ENCODE peak calls at places on chromosomes 16 and 17, in ten cellular contexts. V, C, B, U, H, L, Z, S, E and Q are unnamed samples.

GRCh38 chr17:38703742-38704644 is 1.1 kb upstream of the MLLT6 start:
- DNase-seq in V (no peak), C (peak), B (peak), U (peak), H (no peak), L (peak), Z (peak), S (peak), E (peak), Q (peak)

GRCh38 chr16:74770826-74771526 is 3.6 kb downstream of the FA2H start:
- DNase-seq in V (no peak), C (no peak), B (no peak), U (no peak), H (no peak), L (no peak), Z (peak), S (no peak), E (no peak), Q (peak)

GRCh38 chr17:59829217-59830006 is 63.3 kb downstream of the TUBD1 start:
- DNase-seq in V (peak), C (peak), B (peak), U (no peak), H (peak), L (no peak), Z (no peak), S (peak), E (peak), Q (peak)

GRCh38 chr16:305916-306315 is 23.0 kb downstream of the PDIA2 start:
- DNase-seq in V (no peak), C (peak), B (no peak), U (no peak), H (no peak), L (no peak), Z (no peak), S (no peak), E (no peak), Q (no peak)

GRCh38 chr16:28264656-28265055 is 27.7 kb upstream of the SBK1 start:
- DNase-seq in V (peak), C (peak), B (peak), U (no peak), H (peak), L (no peak), Z (no peak), S (peak), E (peak), Q (no peak)

GRCh38 chr17:71503710-71504471 is 616.9 kb upstream of the SOX9 start:
- DNase-seq in V (no peak), C (no peak), B (no peak), U (no peak), H (no peak), L (no peak), Z (no peak), S (no peak), E (no peak), Q (no peak)

GRCh38 chr16:81004646-81005353 is 1.9 kb downstream of the CMC2 start:
- DNase-seq in V (peak), C (peak), B (peak), U (no peak), H (peak), L (no peak), Z (no peak), S (no peak), E (peak), Q (peak)

GRCh38 chr16:89491238-89491869 is 993 bp upstream of the ANKRD11 start:
- DNase-seq in V (peak), C (no peak), B (peak), U (no peak), H (no peak), L (no peak), Z (no peak), S (no peak), E (no peak), Q (peak)

GRCh38 chr16:19912445-19913305 is 28.0 kb upstream of the GPRC5B start:
- DNase-seq in V (peak), C (peak), B (peak), U (peak), H (peak), L (no peak), Z (no peak), S (no peak), E (peak), Q (no peak)

GRCh38 chr17:66711936-66712335 is 123.0 kb upstream of the CACNG5 start:
- DNase-seq in V (peak), C (peak), B (no peak), U (no peak), H (no peak), L (no peak), Z (no peak), S (peak), E (peak), Q (peak)

GRCh38 chr16:35144212-35144932 is 1685.0 kb downstream of the TP53TG3F start:
- DNase-seq in V (no peak), C (no peak), B (no peak), U (no peak), H (no peak), L (no peak), Z (no peak), S (no peak), E (no peak), Q (no peak)

GRCh38 chr16:4320571-4321137 is 4.8 kb downstream of the GLIS2 start:
- DNase-seq in V (no peak), C (peak), B (no peak), U (no peak), H (no peak), L (no peak), Z (no peak), S (no peak), E (no peak), Q (no peak)

GRCh38 chr16:4318171-4318910 is 2.5 kb downstream of the GLIS2 start:
- DNase-seq in V (no peak), C (no peak), B (no peak), U (no peak), H (no peak), L (no peak), Z (no peak), S (no peak), E (no peak), Q (no peak)

GRCh38 chr16:4320030-4320429 is 4.2 kb downstream of the GLIS2 start:
- DNase-seq in V (no peak), C (no peak), B (no peak), U (peak), H (no peak), L (no peak), Z (no peak), S (no peak), E (no peak), Q (no peak)

GRCh38 chr16:4317471-4318170 is 1.8 kb downstream of the GLIS2 start:
- DNase-seq in V (no peak), C (no peak), B (no peak), U (peak), H (no peak), L (no peak), Z (no peak), S (no peak), E (no peak), Q (no peak)

GRCh38 chr16:4319454-4319853 is 3.6 kb downstream of the GLIS2 start:
- DNase-seq in V (no peak), C (no peak), B (no peak), U (peak), H (no peak), L (no peak), Z (peak), S (peak), E (no peak), Q (peak)
- TF ChIP-seq CTCF in V (no peak), C (no peak), B (no peak), U (no peak), H (no peak), L (no peak), Z (no peak), S (no peak), E (no peak), Q (no peak)

GRCh38 chr17:17570798-17571716 is 20.5 kb downstream of the PEMT start:
- DNase-seq in V (no peak), C (no peak), B (no peak), U (no peak), H (no peak), L (no peak), Z (no peak), S (no peak), E (no peak), Q (no peak)

GRCh38 chr17:17572010-17572785 is 19.3 kb downstream of the PEMT start:
- DNase-seq in V (no peak), C (no peak), B (no peak), U (no peak), H (no peak), L (no peak), Z (no peak), S (no peak), E (no peak), Q (no peak)

GRCh38 chr17:17568772-17569195 is 22.7 kb downstream of the PEMT start:
- DNase-seq in V (peak), C (peak), B (peak), U (peak), H (peak), L (peak), Z (peak), S (peak), E (peak), Q (peak)

GRCh38 chr17:17569691-17570090 is 21.8 kb downstream of the PEMT start:
- DNase-seq in V (no peak), C (no peak), B (no peak), U (no peak), H (no peak), L (no peak), Z (no peak), S (no peak), E (no peak), Q (no peak)

DNA sequence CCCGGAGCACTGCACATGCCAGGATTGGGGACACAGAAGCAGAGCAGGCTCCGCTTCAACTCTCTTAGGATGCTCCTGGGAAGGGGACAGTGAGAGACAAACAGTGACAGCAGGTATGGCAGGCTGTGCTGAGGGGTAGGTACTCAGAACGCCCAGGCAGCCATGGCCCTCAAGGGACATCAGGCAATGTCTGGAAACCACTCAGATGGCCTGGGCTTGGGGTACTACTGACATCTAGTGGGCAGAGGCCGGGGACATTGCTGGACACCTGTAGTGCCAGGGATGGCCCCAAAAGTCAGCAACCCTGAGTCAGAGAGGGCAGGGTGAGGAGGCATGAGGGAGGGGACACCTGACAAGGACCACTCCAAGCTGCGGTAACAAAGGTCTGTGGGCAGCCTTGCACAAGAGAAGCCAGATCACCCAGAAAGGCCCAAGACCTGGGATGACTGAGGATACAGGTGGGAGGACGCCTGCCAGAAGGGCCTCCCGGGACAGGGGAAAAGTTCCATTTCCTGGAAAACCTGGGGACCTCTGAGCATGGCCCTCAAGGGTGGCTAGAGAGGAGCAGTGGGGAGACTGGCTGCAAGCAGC is 21.2 kb downstream of the PEMT start:
- DNase-seq in V (no peak), C (no peak), B (peak), U (no peak), H (peak), L (peak), Z (no peak), S (no peak), E (no peak), Q (no peak)
- TF ChIP-seq CTCF in V (peak), C (peak), B (peak), U (peak), H (peak), L (no peak), Z (peak), S (peak), E (no peak), Q (no peak)

GRCh38 chr17:45722161-45722560 is 62.0 kb upstream of the CRHR1 start:
- DNase-seq in V (no peak), C (no peak), B (no peak), U (no peak), H (peak), L (no peak), Z (no peak), S (peak), E (no peak), Q (no peak)

GRCh38 chr17:45715787-45716186 is 68.3 kb upstream of the CRHR1 start:
- DNase-seq in V (no peak), C (no peak), B (no peak), U (no peak), H (no peak), L (no peak), Z (no peak), S (no peak), E (no peak), Q (no peak)

GRCh38 chr17:45718791-45719190 is 65.3 kb upstream of the CRHR1 start:
- DNase-seq in V (no peak), C (no peak), B (no peak), U (no peak), H (no peak), L (no peak), Z (no peak), S (no peak), E (no peak), Q (no peak)

GRCh38 chr17:45720386-45720785 is 63.7 kb upstream of the CRHR1 start:
- DNase-seq in V (no peak), C (no peak), B (no peak), U (no peak), H (no peak), L (no peak), Z (no peak), S (no peak), E (no peak), Q (no peak)

GRCh38 chr17:45719335-45720071 is 64.6 kb upstream of the CRHR1 start:
- DNase-seq in V (peak), C (peak), B (peak), U (no peak), H (peak), L (no peak), Z (no peak), S (peak), E (peak), Q (peak)
- TF ChIP-seq CTCF in V (peak), C (peak), B (peak), U (no peak), H (peak), L (peak), Z (no peak), S (peak), E (peak), Q (peak)

DNA sequence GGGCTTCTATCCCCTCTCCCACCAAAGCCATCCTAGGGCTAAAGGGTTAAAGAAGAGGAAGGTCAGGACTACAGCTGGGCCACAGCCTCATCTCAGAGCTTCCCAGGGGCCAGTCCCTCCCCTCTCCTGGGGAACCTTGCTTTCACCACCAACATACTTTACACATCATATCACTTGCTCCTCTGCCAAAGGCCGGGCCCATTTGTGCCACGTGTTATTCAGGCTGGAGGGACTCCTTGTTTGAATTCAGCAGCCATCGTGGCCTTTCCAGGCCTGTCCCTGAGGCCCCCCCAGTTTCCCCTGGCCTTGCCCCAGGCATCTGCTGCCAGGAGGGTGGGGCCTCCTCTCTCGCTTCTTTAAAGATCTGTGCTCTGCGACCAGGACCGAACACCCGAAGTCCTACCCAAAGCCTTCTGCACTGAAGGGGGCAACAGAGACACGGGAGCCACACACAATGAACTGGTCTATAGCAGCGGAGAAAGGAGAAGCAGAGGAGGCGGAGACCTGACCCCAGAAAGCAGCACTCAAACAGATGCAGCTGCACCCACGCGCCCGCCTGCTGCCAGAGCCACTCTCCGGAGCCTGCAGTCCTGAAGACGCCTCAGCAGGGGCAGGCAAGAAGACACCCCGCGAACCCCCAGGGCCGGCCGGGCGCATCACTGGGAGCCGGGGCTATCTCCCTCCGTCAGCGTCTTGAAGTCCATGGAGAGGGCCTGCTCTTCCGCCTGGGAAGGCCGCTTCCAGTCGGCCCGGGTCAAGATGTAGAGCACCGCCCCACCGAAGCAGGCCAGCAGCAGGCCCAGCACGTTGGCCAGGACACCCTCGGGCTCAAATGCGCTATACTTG is 12.1 kb downstream of the CYB561 start:
- DNase-seq in V (peak), C (peak), B (peak), U (peak), H (peak), L (no peak), Z (no peak), S (no peak), E (peak), Q (no peak)
- TF ChIP-seq CTCF in V (peak), C (no peak), B (peak), U (no peak), H (no peak), L (no peak), Z (no peak), S (no peak), E (no peak), Q (no peak)

GRCh38 chr17:35242158-35242804 is 591 bp upstream of the SLFN5 start:
- DNase-seq in V (peak), C (peak), B (peak), U (peak), H (peak), L (no peak), Z (peak), S (peak), E (peak), Q (peak)
- TF ChIP-seq CTCF in V (no peak), C (peak), B (peak), U (peak), H (no peak), L (no peak), Z (peak), S (no peak), E (peak), Q (peak)

DNA sequence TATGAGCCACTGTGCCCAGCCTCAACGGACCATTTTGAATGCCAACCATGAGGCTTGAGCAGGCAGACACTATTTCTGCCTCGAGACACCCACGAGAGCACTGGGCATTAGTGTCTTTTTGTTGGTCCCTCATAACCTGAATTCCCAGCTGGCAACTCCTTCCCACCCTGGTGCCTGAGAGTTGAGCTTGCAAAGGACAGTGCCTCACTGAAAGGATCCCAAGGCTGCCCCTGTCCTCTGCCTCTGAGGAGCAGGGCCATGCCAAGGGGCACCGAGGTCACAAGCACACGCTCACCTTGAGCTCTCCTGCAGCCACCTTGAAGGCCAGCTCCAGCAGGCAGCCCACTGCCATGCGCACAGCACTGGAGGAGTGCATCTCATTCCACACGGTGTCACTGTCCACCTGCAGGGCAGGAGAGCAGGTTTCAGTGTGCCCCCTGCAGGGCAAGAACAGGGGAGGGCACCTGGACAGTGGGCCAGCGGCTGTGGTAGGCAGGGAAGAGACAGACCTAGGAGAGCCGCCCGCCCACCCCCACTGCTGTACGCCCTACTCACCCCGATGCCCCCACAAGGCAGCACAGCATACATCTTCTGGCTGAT is 12.8 kb downstream of the G6PC3 start:
- DNase-seq in V (no peak), C (peak), B (no peak), U (no peak), H (no peak), L (no peak), Z (no peak), S (no peak), E (no peak), Q (peak)
- TF ChIP-seq CTCF in V (peak), C (peak), B (peak), U (peak), H (peak), L (peak), Z (peak), S (peak), E (no peak), Q (peak)

DNA sequence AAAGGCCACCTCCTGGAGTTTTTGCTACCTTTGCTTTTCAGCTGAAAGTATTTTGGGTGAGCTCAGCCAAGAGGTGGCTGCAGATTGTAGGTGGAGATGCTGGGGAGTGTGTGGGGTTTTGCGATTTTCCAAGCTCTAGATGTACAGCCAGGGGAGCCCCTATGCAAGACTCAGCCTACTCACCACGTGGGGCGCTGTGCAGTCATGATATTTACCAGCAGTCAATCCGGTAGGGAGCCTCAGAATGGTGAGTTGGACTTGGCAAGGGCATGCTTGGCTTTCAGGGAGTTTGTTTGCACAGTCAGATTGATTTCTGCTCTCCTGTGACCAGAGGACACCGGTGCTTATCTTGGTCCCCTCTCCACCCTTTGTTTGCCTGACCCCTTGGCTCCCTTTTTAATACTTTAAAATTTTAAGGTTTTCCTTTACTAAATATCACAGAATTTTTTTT is 175.3 kb downstream of the UTP18 start:
- DNase-seq in V (peak), C (peak), B (peak), U (no peak), H (peak), L (no peak), Z (no peak), S (peak), E (peak), Q (peak)
- TF ChIP-seq CTCF in V (peak), C (peak), B (peak), U (no peak), H (peak), L (peak), Z (no peak), S (peak), E (peak), Q (peak)